ENCODE peak calls at places on chromosomes 13 and 19, in eight cellular contexts. I is mucosa of descending colon; V is esophagus squamous epithelium; N is CD8-positive, alpha-beta T cell; K is WERI-Rb-1; C is tibial nerve; H is CD8-positive, alpha-beta memory T cell; G is right lobe of liver. X is an unnamed sample.

GRCh38 chr19:18488403-18488723 is 33.5 kb downstream of the ELL start:
- DNase-seq in H (no peak), N (no peak), C (no peak), K (no peak), V (no peak), G (no peak), I (no peak), X (peak; percentile 72)

GRCh38 chr19:48966541-48967345 is 1.6 kb downstream of the FTL start:
- DNase-seq in V (no peak), K (no peak), I (peak; percentile 36), N (no peak), C (no peak), G (peak; percentile 50), H (no peak), X (peak; percentile 22)

GRCh38 chr13:101785858-101786257 is 333.4 kb downstream of the ITGBL1 start:
- DNase-seq in G (peak; percentile 52), N (no peak), C (no peak), V (no peak), H (no peak), K (peak; percentile 86), I (no peak), X (no peak)

GRCh38 chr13:74132152-74132767 is 1.9 kb downstream of the KLF12 start:
- DNase-seq in G (no peak), H (peak; percentile 26), V (no peak), K (no peak), I (peak; percentile 28), N (no peak), C (no peak), X (peak; percentile 27)

GRCh38 chr13:46647514-46648065 is 94.6 kb downstream of the LRCH1 start:
- DNase-seq in N (no peak), K (no peak), I (no peak), V (no peak), G (no peak), C (no peak), H (no peak), X (no peak)

GRCh38 chr19:45901912-45902650 is at the start of gene MYPOP:
- DNase-seq in H (no peak), C (no peak), N (no peak), V (no peak), G (no peak), K (no peak), I (peak; percentile 31), X (no peak)

GRCh38 chr19:20077791-20078463 is at the start of gene ZNF90:
- DNase-seq in C (peak; percentile 96), N (peak; percentile 73), V (peak; percentile 27), K (no peak), I (peak; percentile 88), H (peak; percentile 81), G (peak; percentile 78), X (no peak)

GRCh38 chr13:45296259-45296658 is 44.7 kb downstream of the TPT1 start:
- DNase-seq in N (no peak), K (no peak), V (no peak), I (no peak), C (no peak), H (no peak), G (no peak), X (no peak)

GRCh38 chr19:17385878-17386611 is 8.0 kb downstream of the CCDC194 start:
- DNase-seq in V (no peak), K (peak; percentile 67), G (peak; percentile 67), C (peak; percentile 33), H (peak; percentile 40), I (peak; percentile 77), N (peak; percentile 40), X (peak; percentile 42)

GRCh38 chr13:113604186-113604585 is 19.6 kb downstream of the TFDP1 start:
- DNase-seq in N (no peak), G (no peak), C (no peak), I (no peak), K (no peak), V (no peak), H (no peak), X (no peak)

GRCh38 chr13:60627071-60627686 is 230.2 kb downstream of the TDRD3 start:
- DNase-seq in N (no peak), G (no peak), V (no peak), H (no peak), K (peak; percentile 34), I (peak; percentile 30), C (no peak), X (no peak)

GRCh38 chr13:50122465-50122864 is 107.2 kb downstream of the KCNRG start:
- DNase-seq in I (no peak), V (no peak), N (no peak), K (no peak), H (no peak), G (no peak), C (no peak), X (no peak)

GRCh38 chr13:102017248-102017647 is 384.6 kb downstream of the FGF14 start:
- DNase-seq in N (no peak), I (no peak), K (no peak), G (no peak), C (no peak), H (no peak), V (no peak), X (no peak)

GRCh38 chr13:95540848-95541247 is 11.7 kb upstream of the CLDN10 start:
- DNase-seq in V (no peak), K (peak; percentile 46), N (no peak), I (no peak), C (no peak), H (no peak), G (no peak), X (no peak)

DNA sequence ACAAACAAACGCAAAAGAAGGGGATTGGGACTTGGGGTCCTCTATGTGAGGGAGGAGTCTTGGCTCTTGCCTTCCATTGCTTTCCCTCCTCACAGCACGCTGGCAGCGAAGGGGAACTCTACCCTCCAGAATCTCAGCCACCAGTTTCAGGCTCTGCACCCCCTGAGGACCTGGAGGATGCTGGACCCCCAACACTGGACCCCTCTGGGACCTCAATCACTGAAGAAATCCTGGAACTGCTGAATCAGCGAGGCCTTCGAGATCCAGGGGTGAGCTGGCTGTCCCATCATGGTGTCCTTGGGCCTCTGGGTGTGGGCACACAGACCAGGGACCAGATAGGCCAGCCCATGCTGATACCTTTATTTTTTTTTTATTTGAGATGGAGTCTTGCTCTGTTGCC is 9.6 kb downstream of the PLEKHG2 start:
- DNase-seq in K (no peak), V (no peak), G (no peak), C (no peak), H (no peak), N (no peak), I (no peak), X (no peak)
- H3K36me3 ChIP-seq in K (peaks cover 70% of the 10 kb centered on the region), V (no peaks in the 10 kb centered on the region), G (no peaks in the 10 kb centered on the region), C (peaks cover 81% of the 10 kb centered on the region), H (peaks cover 6% of the 10 kb centered on the region), N (peaks cover 6% of the 10 kb centered on the region), I (no peaks in the 10 kb centered on the region), X (peaks cover 77% of the 10 kb centered on the region)

DNA sequence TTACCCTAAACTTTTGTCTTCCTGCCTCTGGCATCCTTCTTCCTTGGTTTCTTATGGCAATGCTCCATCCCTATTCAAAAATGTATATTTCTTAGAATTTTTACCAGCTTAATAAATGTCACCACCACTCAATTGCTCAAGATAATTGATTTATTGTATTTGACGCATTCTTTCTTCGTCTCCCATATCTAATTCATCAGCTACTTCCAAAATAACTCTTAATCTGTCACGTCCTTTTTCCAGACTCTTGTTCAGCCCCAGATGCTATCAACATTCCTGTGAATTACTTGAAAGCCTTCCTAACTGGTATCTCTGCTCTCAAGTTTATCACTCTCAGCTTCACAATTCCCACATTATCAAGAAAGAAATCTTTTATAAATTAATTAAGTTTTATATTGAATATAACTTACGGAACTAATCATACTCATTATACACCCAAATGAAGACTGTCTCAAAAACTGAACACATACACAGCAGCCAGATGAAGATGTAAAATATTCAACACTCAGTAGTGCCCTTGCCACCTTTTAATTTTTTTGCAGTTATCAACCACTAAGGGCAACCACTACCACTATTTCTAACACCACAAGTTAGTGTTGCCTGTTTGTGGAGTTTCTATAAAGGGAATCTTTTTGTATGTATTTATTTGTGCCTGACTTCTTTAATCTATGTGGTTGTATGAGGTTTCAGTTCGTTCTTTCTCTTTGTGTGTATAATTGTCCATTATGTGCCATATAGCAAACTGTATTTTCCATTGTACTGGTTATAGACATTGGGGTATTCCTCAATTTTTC is 2295.4 kb downstream of the PCDH9 start:
- DNase-seq in I (no peak), G (no peak), V (no peak), C (no peak), N (no peak), H (no peak), K (no peak), X (no peak)
- H3K4me3 ChIP-seq in I (no peak overlapping the region), G (no peak overlapping the region), V (no peak overlapping the region), C (no peak overlapping the region), N (no peak overlapping the region), H (no peak overlapping the region), K (no peak overlapping the region), X (no peak overlapping the region)

GRCh38 chr19:4260605-4261191 is 13.8 kb downstream of the YJU2 start:
- DNase-seq in G (no peak), K (no peak), I (no peak), N (no peak), V (no peak), C (no peak), H (no peak), X (no peak)
- H3K36me3 ChIP-seq in G (peaks cover 10% of the 10 kb centered on the region), K (peaks cover 25% of the 10 kb centered on the region), I (peaks cover 8% of the 10 kb centered on the region), N (peaks cover 19% of the 10 kb centered on the region), V (peaks cover 49% of the 10 kb centered on the region), C (peaks cover 98% of the 10 kb centered on the region), H (peaks cover 18% of the 10 kb centered on the region), X (peaks cover 44% of the 10 kb centered on the region)

GRCh38 chr19:53865918-53866696 is 1.6 kb upstream of the MYADM start:
- DNase-seq in G (peak; percentile 62), C (peak; percentile 61), I (peak; percentile 78), N (peak; percentile 57), K (peak; percentile 22), V (no peak), H (peak; percentile 64), X (peak; percentile 68)
- H3K4me3 ChIP-seq in G (peak overlapping the region; percentile 11), C (peak overlapping the region; percentile 79), I (no peak overlapping the region), N (peak overlapping the region; percentile 64), K (peak overlapping the region; percentile 32), V (peak overlapping the region; percentile 79), H (peak overlapping the region; percentile 60), X (peak overlapping the region; percentile 62)

GRCh38 chr19:55095260-55096060 is 19.8 kb downstream of the EPS8L1 start:
- DNase-seq in N (no peak), G (no peak), I (no peak), K (no peak), C (no peak), H (no peak), V (no peak), X (no peak)
- H3K36me3 ChIP-seq in N (peaks cover 15% of the 10 kb centered on the region), G (peaks cover 7% of the 10 kb centered on the region), I (no peaks in the 10 kb centered on the region), K (peaks cover 15% of the 10 kb centered on the region), C (peaks cover 75% of the 10 kb centered on the region), H (peaks cover 8% of the 10 kb centered on the region), V (peaks cover 28% of the 10 kb centered on the region), X (peaks cover 41% of the 10 kb centered on the region)